ENCODE peak calls at places on chromosomes 11 and 22, in six cellular contexts. One of them, this sample, is unnamed.

GRCh38 chr11:66317766-66318575 is 1.1 kb upstream of the CD248 start:
- DNase-seq in endothelial cell: no peak
- DNase-seq in neural crest cell: no peak
- DNase-seq in NT2/D1: no peak
- DNase-seq in fibroblast of the conjunctiva: peak; percentile 90
- DNase-seq in activated CD8-positive, alpha-beta memory T cell treated with anti-CD3 and anti-CD28 coated beads, Interleukin-2, amount 50 U/mL, for 48 hours: peak; percentile 79
- DNase-seq in this sample: peak; percentile 57

GRCh38 chr11:14288189-14288935 is 70.6 kb downstream of the RRAS2 start:
- DNase-seq in endothelial cell: no peak
- DNase-seq in neural crest cell: no peak
- DNase-seq in NT2/D1: no peak
- DNase-seq in fibroblast of the conjunctiva: peak; percentile 74
- DNase-seq in activated CD8-positive, alpha-beta memory T cell treated with anti-CD3 and anti-CD28 coated beads, Interleukin-2, amount 50 U/mL, for 48 hours: no peak
- DNase-seq in this sample: peak; percentile 13

GRCh38 chr11:48384670-48385069 is 18.4 kb upstream of the OR4C5 start:
- DNase-seq in endothelial cell: no peak
- DNase-seq in neural crest cell: no peak
- DNase-seq in NT2/D1: peak; percentile 43
- DNase-seq in fibroblast of the conjunctiva: no peak
- DNase-seq in activated CD8-positive, alpha-beta memory T cell treated with anti-CD3 and anti-CD28 coated beads, Interleukin-2, amount 50 U/mL, for 48 hours: no peak
- DNase-seq in this sample: no peak

GRCh38 chr22:44661070-44661469 is 40.9 kb upstream of the PRR5 start:
- DNase-seq in endothelial cell: no peak
- DNase-seq in neural crest cell: no peak
- DNase-seq in NT2/D1: no peak
- DNase-seq in fibroblast of the conjunctiva: no peak
- DNase-seq in activated CD8-positive, alpha-beta memory T cell treated with anti-CD3 and anti-CD28 coated beads, Interleukin-2, amount 50 U/mL, for 48 hours: no peak
- DNase-seq in this sample: no peak

GRCh38 chr22:50548913-50549790 is 3.5 kb downstream of the KLHDC7B start:
- DNase-seq in endothelial cell: no peak
- DNase-seq in neural crest cell: no peak
- DNase-seq in NT2/D1: no peak
- DNase-seq in fibroblast of the conjunctiva: no peak
- DNase-seq in activated CD8-positive, alpha-beta memory T cell treated with anti-CD3 and anti-CD28 coated beads, Interleukin-2, amount 50 U/mL, for 48 hours: no peak
- DNase-seq in this sample: no peak

GRCh38 chr22:21837184-21837979 is 30.1 kb downstream of the MAPK1 start:
- DNase-seq in endothelial cell: peak; percentile 7
- DNase-seq in neural crest cell: no peak
- DNase-seq in NT2/D1: peak; percentile 20
- DNase-seq in fibroblast of the conjunctiva: peak; percentile 48
- DNase-seq in activated CD8-positive, alpha-beta memory T cell treated with anti-CD3 and anti-CD28 coated beads, Interleukin-2, amount 50 U/mL, for 48 hours: no peak
- DNase-seq in this sample: peak; percentile 33

GRCh38 chr11:121039971-121040613 is 16.2 kb downstream of the TBCEL start:
- DNase-seq in endothelial cell: no peak
- DNase-seq in neural crest cell: no peak
- DNase-seq in NT2/D1: no peak
- DNase-seq in fibroblast of the conjunctiva: no peak
- DNase-seq in activated CD8-positive, alpha-beta memory T cell treated with anti-CD3 and anti-CD28 coated beads, Interleukin-2, amount 50 U/mL, for 48 hours: no peak
- DNase-seq in this sample: no peak

GRCh38 chr11:289706-290620 is 1.0 kb downstream of the PGGHG start:
- DNase-seq in endothelial cell: no peak
- DNase-seq in neural crest cell: no peak
- DNase-seq in NT2/D1: no peak
- DNase-seq in fibroblast of the conjunctiva: no peak
- DNase-seq in activated CD8-positive, alpha-beta memory T cell treated with anti-CD3 and anti-CD28 coated beads, Interleukin-2, amount 50 U/mL, for 48 hours: no peak
- DNase-seq in this sample: no peak

GRCh38 chr11:64238999-64239398 is 1.9 kb upstream of the FKBP2 start:
- DNase-seq in endothelial cell: no peak
- DNase-seq in neural crest cell: no peak
- DNase-seq in NT2/D1: no peak
- DNase-seq in fibroblast of the conjunctiva: no peak
- DNase-seq in activated CD8-positive, alpha-beta memory T cell treated with anti-CD3 and anti-CD28 coated beads, Interleukin-2, amount 50 U/mL, for 48 hours: no peak
- DNase-seq in this sample: no peak

GRCh38 chr11:35418282-35418846 is 994 bp downstream of the SLC1A2 start:
- DNase-seq in endothelial cell: no peak
- DNase-seq in neural crest cell: no peak
- DNase-seq in NT2/D1: no peak
- DNase-seq in fibroblast of the conjunctiva: no peak
- DNase-seq in activated CD8-positive, alpha-beta memory T cell treated with anti-CD3 and anti-CD28 coated beads, Interleukin-2, amount 50 U/mL, for 48 hours: peak; percentile 55
- DNase-seq in this sample: peak; percentile 15

GRCh38 chr22:37222440-37222971 is 10.2 kb upstream of the SSTR3 start:
- DNase-seq in endothelial cell: no peak
- DNase-seq in neural crest cell: no peak
- DNase-seq in NT2/D1: no peak
- DNase-seq in fibroblast of the conjunctiva: no peak
- DNase-seq in activated CD8-positive, alpha-beta memory T cell treated with anti-CD3 and anti-CD28 coated beads, Interleukin-2, amount 50 U/mL, for 48 hours: no peak
- DNase-seq in this sample: no peak

GRCh38 chr11:62921201-62921572 is at the start of gene CHRM1:
- DNase-seq in endothelial cell: no peak
- DNase-seq in neural crest cell: no peak
- DNase-seq in NT2/D1: no peak
- DNase-seq in fibroblast of the conjunctiva: no peak
- DNase-seq in activated CD8-positive, alpha-beta memory T cell treated with anti-CD3 and anti-CD28 coated beads, Interleukin-2, amount 50 U/mL, for 48 hours: no peak
- DNase-seq in this sample: peak; percentile 52

This sample was measured in T47D.